ENCODE peak calls at places on chromosomes 2 and 18, in five cellular contexts. V is NCI-H1694 treated with DMSO at 0.1 percent for 48 hours; X is EH; P is nephron progenitor cell; Q is activated T-helper 9 cell treated with anti-CD3 and anti-CD28 coated beads, Interleukin-2, amount 50 U/mL, for 16 hours. Y is an unnamed sample.

GRCh38 chr2:88831792-88832248 is 140.3 kb downstream of the RPIA start:
- DNase-seq in Q (no peak), X (peak), P (peak), V (peak), Y (no peak)

GRCh38 chr2:230666885-230667712 is 45.5 kb upstream of the CAB39 start:
- DNase-seq in Q (no peak), X (peak), V (no peak), P (no peak), Y (no peak)

GRCh38 chr18:10168477-10168876 is 254.7 kb downstream of the VAPA start:
- DNase-seq in V (no peak), X (no peak), P (no peak), Q (no peak), Y (no peak)

GRCh38 chr18:11246466-11246865 is 97.1 kb upstream of the PIEZO2 start:
- DNase-seq in X (peak), Q (no peak), V (no peak), P (no peak), Y (no peak)

GRCh38 chr2:142188562-142188961 is 57.7 kb upstream of the LRP1B start:
- DNase-seq in P (no peak), V (no peak), Q (no peak), X (peak), Y (no peak)

GRCh38 chr2:204274487-204274886 is 270.8 kb upstream of the PARD3B start:
- DNase-seq in X (no peak), P (no peak), V (no peak), Q (no peak), Y (no peak)

GRCh38 chr2:153819501-153819900 is 52.2 kb upstream of the GALNT13 start:
- DNase-seq in Q (no peak), P (no peak), V (no peak), X (no peak), Y (no peak)

GRCh38 chr2:6986894-6987487 is 69.8 kb downstream of the RNF144A start:
- DNase-seq in P (no peak), X (no peak), Q (no peak), V (no peak), Y (no peak)

GRCh38 chr2:172101707-172102158 is 967 bp downstream of the DLX2 start:
- DNase-seq in X (peak), V (no peak), Q (no peak), P (no peak), Y (no peak)

GRCh38 chr18:23902396-23902795 is 112.2 kb upstream of the TTC39C start:
- DNase-seq in Q (no peak), P (no peak), V (no peak), X (no peak), Y (no peak)

GRCh38 chr2:120435671-120436459 is 89.9 kb downstream of the INHBB start:
- DNase-seq in X (no peak), V (no peak), P (no peak), Q (no peak), Y (no peak)

GRCh38 chr2:190628651-190629378 is 20.1 kb upstream of the NAB1 start:
- DNase-seq in V (no peak), Q (no peak), X (no peak), P (no peak), Y (no peak)

GRCh38 chr18:500556-501405 is at the start of gene COLEC12:
- DNase-seq in Q (no peak), X (peak), V (no peak), P (peak), Y (no peak)

GRCh38 chr2:56177420-56178220 is 6.2 kb upstream of the CCDC85A start:
- DNase-seq in X (no peak), Q (no peak), V (no peak), P (no peak), Y (no peak)